ENCODE peak calls at places on chromosomes 3 and 15, in eight cellular contexts. Q, Y, A, I, F, K, S and D are unnamed samples.

GRCh38 chr3:112126501-112126900 is 6.5 kb downstream of the GCSAM start:
- DNase-seq in Q (no peak), Y (no peak), A (no peak), I (no peak), F (no peak), K (peak), S (no peak), D (no peak)

GRCh38 chr3:154310840-154311239 is 13.4 kb downstream of the DHX36 start:
- DNase-seq in Q (no peak), Y (no peak), A (no peak), I (no peak), F (no peak), K (no peak), S (no peak), D (no peak)

GRCh38 chr3:127685708-127686511 is 13.2 kb downstream of the ABTB1 start:
- DNase-seq in Q (no peak), Y (no peak), A (no peak), I (no peak), F (no peak), K (no peak), S (no peak), D (no peak)

GRCh38 chr3:120791958-120792357 is 49.4 kb downstream of the GTF2E1 start:
- DNase-seq in Q (no peak), Y (no peak), A (no peak), I (no peak), F (no peak), K (no peak), S (no peak), D (no peak)

GRCh38 chr3:18177271-18177670 is 247.9 kb downstream of the SATB1 start:
- DNase-seq in Q (no peak), Y (no peak), A (no peak), I (no peak), F (no peak), K (no peak), S (no peak), D (no peak)

GRCh38 chr15:69502470-69503045 is 49.9 kb downstream of the RPLP1 start:
- DNase-seq in Q (no peak), Y (no peak), A (no peak), I (no peak), F (no peak), K (no peak), S (no peak), D (no peak)

GRCh38 chr3:89360155-89360554 is 252.7 kb downstream of the EPHA3 start:
- DNase-seq in Q (no peak), Y (no peak), A (no peak), I (no peak), F (no peak), K (no peak), S (no peak), D (no peak)

GRCh38 chr3:55143928-55144671 is 216.2 kb upstream of the LRTM1 start:
- DNase-seq in Q (no peak), Y (no peak), A (no peak), I (no peak), F (no peak), K (no peak), S (no peak), D (no peak)

GRCh38 chr3:45790611-45791010 is 5.7 kb downstream of the SLC6A20 start:
- DNase-seq in Q (no peak), Y (no peak), A (no peak), I (no peak), F (peak), K (no peak), S (no peak), D (no peak)

GRCh38 chr3:89584398-89584797 is 477.0 kb downstream of the EPHA3 start:
- DNase-seq in Q (no peak), Y (no peak), A (no peak), I (no peak), F (no peak), K (no peak), S (no peak), D (no peak)

GRCh38 chr3:125647318-125648014 is 52.2 kb upstream of the OSBPL11 start:
- DNase-seq in Q (no peak), Y (no peak), A (no peak), I (no peak), F (peak), K (no peak), S (no peak), D (no peak)

GRCh38 chr3:135125171-135125801 is 330.2 kb downstream of the EPHB1 start:
- DNase-seq in Q (no peak), Y (no peak), A (no peak), I (no peak), F (no peak), K (peak), S (peak), D (no peak)

GRCh38 chr15:69662668-69663000 is 210.0 kb downstream of the RPLP1 start:
- DNase-seq in Q (no peak), Y (no peak), A (no peak), I (no peak), F (no peak), K (no peak), S (no peak), D (no peak)

GRCh38 chr15:43517354-43518072 is at the start of gene MAP1A:
- DNase-seq in Q (peak), Y (no peak), A (no peak), I (no peak), F (no peak), K (no peak), S (peak), D (no peak)

GRCh38 chr3:62622553-62623174 is 249.3 kb upstream of the FEZF2 start:
- DNase-seq in Q (no peak), Y (no peak), A (no peak), I (no peak), F (no peak), K (peak), S (no peak), D (peak)

GRCh38 chr3:149314807-149315578 is 18.4 kb downstream of the TM4SF18 start:
- DNase-seq in Q (no peak), Y (no peak), A (no peak), I (no peak), F (no peak), K (no peak), S (no peak), D (no peak)

GRCh38 chr15:37260255-37260654 is 159.9 kb upstream of the MEIS2 start:
- DNase-seq in Q (no peak), Y (no peak), A (no peak), I (no peak), F (no peak), K (no peak), S (no peak), D (no peak)